ENCODE peak calls at places on chromosomes 13 and 19, in four cellular contexts. B is spleen, V is stomach, P is transverse colon. J is an unnamed sample.

GRCh38 chr19:15323496-15324235 is 8.7 kb downstream of the BRD4 start:
- DNase-seq in B (peak), V (peak), P (peak), J (no peak)

GRCh38 chr13:25137624-25137892 is 34.5 kb downstream of the AMER2 start:
- DNase-seq in B (no peak), V (no peak), P (no peak), J (no peak)

GRCh38 chr19:38095411-38096308 is 128.4 kb downstream of the DPF1 start:
- DNase-seq in B (peak), V (peak), P (peak), J (no peak)

GRCh38 chr19:18991050-18991449 is 42.3 kb downstream of the SUGP2 start:
- DNase-seq in B (no peak), V (no peak), P (no peak), J (no peak)

GRCh38 chr19:38686530-38686888 is 39.1 kb downstream of the ACTN4 start:
- DNase-seq in B (no peak), V (no peak), P (peak), J (no peak)

GRCh38 chr13:110409581-110409992 is 102.5 kb downstream of the COL4A2 start:
- DNase-seq in B (no peak), V (no peak), P (no peak), J (no peak)

GRCh38 chr13:100451923-100452322 is 136.7 kb downstream of the GGACT start:
- DNase-seq in B (no peak), V (no peak), P (no peak), J (no peak)

GRCh38 chr13:97254809-97255208 is 32.7 kb downstream of the MBNL2 start:
- DNase-seq in B (no peak), V (no peak), P (no peak), J (no peak)

GRCh38 chr13:106573279-106573831 is 5.4 kb upstream of the ARGLU1 start:
- DNase-seq in B (no peak), V (no peak), P (no peak), J (no peak)

GRCh38 chr13:103188688-103189326 is 122.6 kb upstream of the SLC10A2 start:
- DNase-seq in B (no peak), V (no peak), P (no peak), J (no peak)

GRCh38 chr19:16001481-16002312 is 52.9 kb downstream of the OR10H4 start:
- DNase-seq in B (no peak), V (no peak), P (peak), J (peak)

GRCh38 chr13:42039946-42040729 is 8.3 kb upstream of the DGKH start:
- DNase-seq in B (peak), V (peak), P (peak), J (peak)

GRCh38 chr19:1824252-1824622 is 12.2 kb upstream of the ATP8B3 start:
- DNase-seq in B (no peak), V (no peak), P (no peak), J (no peak)

GRCh38 chr19:1825909-1826556 is 14.0 kb upstream of the ATP8B3 start:
- DNase-seq in B (peak), V (peak), P (peak), J (no peak)

GRCh38 chr19:1822210-1822609 is 10.1 kb upstream of the ATP8B3 start:
- DNase-seq in B (peak), V (no peak), P (no peak), J (no peak)

GRCh38 chr19:1823020-1823419 is 10.9 kb upstream of the ATP8B3 start:
- DNase-seq in B (no peak), V (no peak), P (no peak), J (no peak)

GRCh38 chr19:1823539-1824251 is 11.6 kb upstream of the ATP8B3 start:
- DNase-seq in B (no peak), V (no peak), P (no peak), J (no peak)
- TF ChIP-seq POLR2A in B (no peak), V (no peak), P (no peak), J (no peak)

DNA sequence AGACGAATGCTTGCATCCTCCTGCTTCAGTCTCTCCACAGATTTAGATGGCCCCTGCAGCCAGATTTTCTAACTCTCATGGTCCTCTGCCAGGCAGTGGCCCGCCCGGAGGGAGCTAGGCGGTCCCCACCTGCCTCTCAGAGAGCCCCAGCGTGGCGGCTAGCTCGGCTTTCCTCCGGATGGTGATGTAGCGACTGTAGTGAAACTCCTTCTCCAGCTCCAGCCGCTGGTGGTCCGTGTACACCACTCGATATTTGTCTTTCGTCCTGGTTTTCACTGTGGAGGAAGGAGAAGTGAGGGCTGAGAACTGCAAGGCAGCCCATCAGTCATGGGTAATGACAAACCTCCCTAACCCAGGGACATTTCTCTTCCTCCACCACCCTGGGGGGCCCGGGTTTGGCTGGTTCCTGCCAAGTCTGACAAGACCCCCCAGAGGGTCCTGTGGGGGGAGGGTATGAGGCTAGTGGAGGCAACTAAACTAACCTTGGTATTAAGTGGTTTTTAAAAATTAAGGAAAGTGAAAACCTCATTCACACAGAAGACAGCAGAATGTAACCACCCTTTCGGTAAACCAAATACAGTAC is 4.3 kb downstream of the CDX2 start:
- DNase-seq in B (no peak), V (no peak), P (no peak), J (no peak)
- TF ChIP-seq POLR2AphosphoS5 in B (no peak), V (no peak), P (no peak), J (no peak)

DNA sequence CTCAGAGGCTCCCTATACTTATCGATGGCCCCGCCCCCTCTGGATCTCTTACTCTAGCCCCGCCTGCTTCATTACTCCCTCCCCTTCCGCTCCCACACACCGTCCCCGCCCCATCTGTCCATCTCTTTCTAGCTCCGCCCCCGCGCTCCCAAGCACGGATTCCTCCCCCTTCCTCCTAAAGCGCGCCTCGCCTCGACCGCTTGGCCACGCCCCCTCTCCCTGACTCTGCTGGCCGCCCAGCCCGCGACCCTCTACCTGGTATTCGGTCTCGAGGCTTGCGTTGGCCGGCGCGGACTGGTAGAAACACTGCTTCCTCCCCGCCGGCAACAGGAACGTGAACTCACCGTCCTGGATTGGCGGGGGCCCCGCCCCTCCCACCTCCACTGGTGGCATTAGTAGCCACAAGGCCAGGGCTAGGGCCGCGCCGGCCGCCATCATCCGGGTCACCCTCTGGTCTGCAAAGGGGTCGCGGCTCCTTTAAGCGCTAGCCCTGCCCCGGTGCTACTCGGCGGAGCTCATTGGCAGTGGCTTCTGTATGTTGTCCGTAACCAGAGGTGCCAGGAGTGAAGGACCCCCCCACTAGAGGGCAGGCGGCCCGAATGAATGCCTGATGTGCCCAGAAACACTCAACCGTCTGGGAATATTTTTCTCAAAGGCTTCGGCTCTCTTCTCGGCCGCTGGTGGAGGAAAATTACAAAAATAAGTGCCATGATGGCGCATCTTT is at the start of gene TMED1:
- DNase-seq in B (peak), V (peak), P (peak), J (peak)
- TF ChIP-seq POLR2A in B (peak), V (no peak), P (peak), J (no peak)

GRCh38 chr19:42297034-42297433 is 4.9 kb upstream of the PRR19 start:
- DNase-seq in B (no peak), V (no peak), P (no peak), J (no peak)

GRCh38 chr19:42295342-42295741 is 6.6 kb upstream of the PRR19 start:
- DNase-seq in B (no peak), V (no peak), P (no peak), J (no peak)

GRCh38 chr19:42294471-42295137 is 7.3 kb upstream of the PRR19 start:
- DNase-seq in B (no peak), V (no peak), P (no peak), J (no peak)

GRCh38 chr19:42293966-42294365 is 8.0 kb upstream of the PRR19 start:
- DNase-seq in B (no peak), V (no peak), P (no peak), J (no peak)

GRCh38 chr19:42295831-42296525 is 6.0 kb upstream of the PRR19 start:
- DNase-seq in B (peak), V (peak), P (peak), J (peak)
- TF ChIP-seq POLR2AphosphoS5 in B (peak), V (peak), P (peak), J (peak)

J was measured in esophagus muscularis mucosa.